ENCODE peak calls at places on chromosomes 2 and 18, in eight cellular contexts. A, K, E, P, I, M, Y and R are unnamed samples.

GRCh38 chr18:41938445-41938844 is 16.6 kb upstream of the PIK3C3 start:
- DNase-seq in A (no peak), K (peak; percentile 64), E (no peak), P (no peak), I (no peak), M (peak; percentile 78), Y (no peak), R (no peak)

GRCh38 chr18:43668866-43669265 is 391.6 kb upstream of the SYT4 start:
- DNase-seq in A (no peak), K (no peak), E (no peak), P (no peak), I (no peak), M (no peak), Y (no peak), R (no peak)

GRCh38 chr18:49697757-49698595 is 115.4 kb downstream of the ACAA2 start:
- DNase-seq in A (peak; percentile 27), K (no peak), E (no peak), P (no peak), I (no peak), M (no peak), Y (no peak), R (no peak)

GRCh38 chr2:103656558-103656957 is 894.7 kb downstream of the TMEM182 start:
- DNase-seq in A (no peak), K (no peak), E (no peak), P (no peak), I (no peak), M (no peak), Y (no peak), R (peak; percentile 11)

GRCh38 chr18:10460414-10461018 is 6.1 kb downstream of the APCDD1 start:
- DNase-seq in A (no peak), K (no peak), E (no peak), P (no peak), I (no peak), M (no peak), Y (no peak), R (no peak)

GRCh38 chr2:2038746-2039530 is 292.1 kb downstream of the MYT1L start:
- DNase-seq in A (no peak), K (no peak), E (no peak), P (no peak), I (no peak), M (no peak), Y (no peak), R (no peak)

GRCh38 chr2:147356157-147356556 is 488.7 kb upstream of the ACVR2A start:
- DNase-seq in A (no peak), K (no peak), E (no peak), P (no peak), I (no peak), M (no peak), Y (no peak), R (no peak)

GRCh38 chr2:8502316-8502715 is 179.5 kb upstream of the ID2 start:
- DNase-seq in A (no peak), K (no peak), E (no peak), P (no peak), I (no peak), M (no peak), Y (peak; percentile 52), R (no peak)

GRCh38 chr2:134407154-134407890 is 153.4 kb downstream of the MGAT5 start:
- DNase-seq in A (no peak), K (no peak), E (no peak), P (no peak), I (no peak), M (no peak), Y (no peak), R (no peak)

GRCh38 chr2:82344670-82345069 is 2040.1 kb upstream of the LRRTM1 start:
- DNase-seq in A (no peak), K (no peak), E (no peak), P (no peak), I (no peak), M (no peak), Y (peak; percentile 11), R (no peak)

GRCh38 chr2:217636578-217637267 is 366.1 kb downstream of the TNS1 start:
- DNase-seq in A (no peak), K (no peak), E (no peak), P (no peak), I (no peak), M (no peak), Y (no peak), R (no peak)

GRCh38 chr2:76275788-76276187 is 565.1 kb upstream of the GCFC2 start:
- DNase-seq in A (no peak), K (no peak), E (no peak), P (no peak), I (no peak), M (no peak), Y (no peak), R (no peak)

GRCh38 chr2:150811259-150811912 is 323.9 kb upstream of the RND3 start:
- DNase-seq in A (no peak), K (peak; percentile 82), E (no peak), P (no peak), I (no peak), M (no peak), Y (no peak), R (peak; percentile 8)

GRCh38 chr2:102048465-102048864 is 56.7 kb downstream of the IL1R2 start:
- DNase-seq in A (no peak), K (peak; percentile 76), E (no peak), P (peak; percentile 80), I (no peak), M (no peak), Y (no peak), R (no peak)

GRCh38 chr2:240366901-240367300 is 68.6 kb upstream of the GPC1 start:
- DNase-seq in A (peak; percentile 6), K (no peak), E (no peak), P (peak; percentile 27), I (no peak), M (no peak), Y (no peak), R (no peak)
- H3K4me3 ChIP-seq in A (no peak overlapping the region), K (no peak overlapping the region), E (no peak overlapping the region), P (no peak overlapping the region), I (no peak overlapping the region), M (no peak overlapping the region), Y (no peak overlapping the region), R (no peak overlapping the region)

GRCh38 chr2:232982926-232983668 is 30.0 kb downstream of the NGEF start:
- DNase-seq in A (no peak), K (no peak), E (no peak), P (no peak), I (no peak), M (no peak), Y (no peak), R (no peak)
- TF ChIP-seq CTCF in A (no peak), K (no peak), E (no peak), P (no peak), I (no peak), M (peak; percentile 3), Y (no peak), R (no peak)

DNA sequence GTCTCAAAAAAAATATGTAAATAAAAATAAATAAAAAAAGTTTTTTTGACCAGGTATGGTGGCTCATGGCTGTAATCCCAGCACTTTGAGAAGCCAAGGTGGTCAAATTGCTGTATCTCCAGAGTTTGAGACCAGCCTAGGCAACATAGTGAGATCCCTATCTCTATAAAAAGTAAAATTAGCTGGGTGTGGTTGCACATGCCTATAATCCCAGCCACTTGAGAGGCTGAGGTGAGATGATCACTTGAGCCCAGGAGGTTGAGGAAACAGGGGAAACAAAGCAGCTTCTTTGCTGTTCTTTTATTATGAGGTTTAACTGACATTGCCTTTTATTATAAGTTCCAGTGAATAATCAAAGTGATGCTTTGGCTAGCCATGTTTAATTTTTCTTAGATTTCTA is 25.0 kb downstream of the ACTR2 start:
- DNase-seq in A (no peak), K (no peak), E (no peak), P (no peak), I (no peak), M (no peak), Y (no peak), R (no peak)
- H3K4me3 ChIP-seq in A (no peak overlapping the region), K (no peak overlapping the region), E (no peak overlapping the region), P (no peak overlapping the region), I (no peak overlapping the region), M (no peak overlapping the region), Y (no peak overlapping the region), R (no peak overlapping the region)

GRCh38 chr2:38163006-38163405 is 87.1 kb upstream of the CYP1B1 start:
- DNase-seq in A (no peak), K (no peak), E (no peak), P (no peak), I (no peak), M (no peak), Y (peak; percentile 14), R (no peak)
- TF ChIP-seq CTCF in A (no peak), K (no peak), E (no peak), P (no peak), I (no peak), M (no peak), Y (no peak), R (peak; percentile 2)

GRCh38 chr18:63947051-63947790 is 1.9 kb upstream of the HMSD start:
- DNase-seq in A (no peak), K (no peak), E (no peak), P (no peak), I (no peak), M (no peak), Y (no peak), R (no peak)

GRCh38 chr18:63953811-63954210 is 4.7 kb downstream of the HMSD start:
- DNase-seq in A (no peak), K (peak; percentile 46), E (no peak), P (no peak), I (no peak), M (no peak), Y (no peak), R (no peak)

GRCh38 chr18:63951302-63951705 is 2.2 kb downstream of the HMSD start:
- DNase-seq in A (no peak), K (no peak), E (no peak), P (no peak), I (no peak), M (no peak), Y (no peak), R (no peak)

GRCh38 chr18:63949068-63949737 is at the start of gene HMSD:
- DNase-seq in A (peak; percentile 52), K (peak; percentile 28), E (no peak), P (no peak), I (peak; percentile 28), M (no peak), Y (peak; percentile 67), R (no peak)
- H3K4me3 ChIP-seq in A (peak within 1 kb of the TSS; percentile 59), K (peak within 1 kb of the TSS; percentile 43), E (no peak within 1 kb of the TSS), P (peak within 1 kb of the TSS; percentile 42), I (no peak within 1 kb of the TSS), M (peak within 1 kb of the TSS; percentile 14), Y (no peak within 1 kb of the TSS), R (no peak within 1 kb of the TSS)

DNA sequence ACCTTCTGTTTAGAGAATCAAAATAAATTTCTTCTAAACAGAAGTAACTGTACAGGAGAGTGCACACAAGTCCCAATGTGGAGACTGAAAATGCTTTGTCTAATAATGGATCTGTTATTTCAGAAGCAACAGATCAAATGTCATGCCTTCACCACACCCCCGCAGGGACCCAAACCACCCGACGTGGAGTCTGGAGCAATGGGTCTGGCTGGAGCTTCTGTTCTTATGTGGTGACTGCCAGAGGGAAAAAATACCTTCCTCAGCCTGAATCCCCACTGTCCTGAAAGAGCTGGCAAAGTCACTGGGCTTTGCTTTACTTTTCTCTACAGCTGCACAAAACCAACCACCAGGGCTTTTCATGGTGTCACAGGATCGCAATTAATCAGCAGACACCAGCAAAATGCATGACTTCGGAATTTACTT is 119.0 kb upstream of the ZFP36L2 start:
- DNase-seq in A (peak; percentile 41), K (no peak), E (no peak), P (peak; percentile 87), I (no peak), M (no peak), Y (no peak), R (no peak)
- TF ChIP-seq CTCF in A (peak; percentile 38), K (no peak), E (peak; percentile 18), P (peak; percentile 31), I (no peak), M (no peak), Y (no peak), R (no peak)